ENCODE peak calls at places on chromosomes 12 and 14, in six cellular contexts. R, I, Z, G, X and J are unnamed samples.

GRCh38 chr14:57492859-57493258 is 798 bp downstream of the CCDC198 start:
- DNase-seq in Z (no peak), R (peak), G (no peak), I (no peak), X (no peak), J (no peak)

GRCh38 chr14:20568393-20568792 is 7.5 kb upstream of the RNASE9 start:
- DNase-seq in I (no peak), R (no peak), Z (no peak), X (no peak), G (no peak), J (no peak)

GRCh38 chr14:63598821-63599220 is 42.9 kb downstream of the WDR89 start:
- DNase-seq in Z (no peak), X (no peak), R (no peak), I (no peak), G (no peak), J (no peak)

GRCh38 chr14:76958020-76958965 is 70.2 kb downstream of the IRF2BPL start:
- DNase-seq in R (no peak), G (no peak), Z (no peak), X (no peak), I (no peak), J (no peak)

GRCh38 chr12:10941369-10941768 is 2.3 kb upstream of the TAS2R14 start:
- DNase-seq in Z (no peak), I (no peak), R (no peak), X (no peak), G (no peak), J (no peak)

GRCh38 chr12:132260721-132261120 is 68.7 kb downstream of the GALNT9 start:
- DNase-seq in G (no peak), R (no peak), I (no peak), Z (no peak), X (no peak), J (no peak)

GRCh38 chr14:49971156-49972141 is 78.6 kb downstream of the ARF6 start:
- DNase-seq in I (no peak), X (no peak), G (no peak), R (no peak), Z (peak), J (no peak)

GRCh38 chr12:47068539-47068938 is 10.9 kb upstream of the PCED1B start:
- DNase-seq in X (no peak), R (no peak), Z (no peak), G (no peak), I (no peak), J (no peak)

GRCh38 chr14:101228949-101229541 is 325.5 kb upstream of the RTL1 start:
- DNase-seq in G (no peak), X (no peak), Z (no peak), I (no peak), R (no peak), J (no peak)

GRCh38 chr14:22383515-22384166 is 205.4 kb downstream of the DAD1 start:
- DNase-seq in R (no peak), Z (peak), X (peak), G (no peak), I (no peak), J (no peak)

GRCh38 chr14:94213021-94213420 is 38.9 kb downstream of the PPP4R4 start:
- DNase-seq in I (no peak), Z (no peak), X (no peak), G (no peak), R (no peak), J (no peak)

DNA sequence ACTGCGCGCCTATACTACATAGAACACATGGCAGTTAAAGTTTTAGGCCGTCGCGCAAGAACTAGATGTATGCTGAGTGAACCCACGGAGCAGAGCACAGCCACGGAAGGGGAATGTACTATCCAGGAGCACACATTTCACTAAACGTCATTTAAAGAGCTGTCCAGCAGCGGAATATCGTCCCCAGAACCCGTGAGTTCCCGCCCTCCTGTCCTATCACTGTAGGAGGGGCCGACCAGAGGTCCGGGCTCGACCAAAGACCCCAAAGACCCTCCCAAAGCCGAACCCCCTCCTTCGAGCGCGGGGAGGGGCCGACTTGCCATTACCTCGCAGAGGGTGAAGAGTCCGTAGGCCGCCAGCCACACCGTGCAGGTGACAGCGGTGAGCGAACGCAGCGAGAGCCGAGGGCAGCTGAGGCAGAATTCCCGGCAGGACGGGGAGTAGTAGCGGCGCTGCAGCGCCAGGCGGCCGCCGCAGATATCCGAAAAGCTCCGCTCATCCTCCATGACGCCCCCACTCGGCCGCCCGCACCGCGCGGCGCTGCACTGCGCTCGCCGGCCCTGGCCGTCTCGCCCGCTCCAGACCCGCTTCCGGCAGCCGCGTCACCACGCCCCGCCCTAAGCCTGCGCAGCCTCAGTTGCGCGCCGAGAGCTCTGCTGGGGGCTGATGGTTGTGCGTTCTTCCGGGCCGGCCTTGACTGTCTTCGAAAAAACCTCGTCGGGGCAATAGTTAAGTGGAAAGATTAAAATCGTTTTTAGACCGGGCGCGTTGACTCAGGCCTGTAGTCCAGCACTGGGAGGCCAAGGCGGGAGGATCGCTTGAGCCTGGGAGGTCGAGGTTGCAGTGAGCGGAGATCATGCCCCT is at the start of gene PIGH:
- DNase-seq in G (peak), Z (peak), I (peak), R (peak), X (peak), J (peak)
- TF ChIP-seq POLR2A in G (peak), Z (peak), I (peak), R (peak), X (peak), J (peak)

DNA sequence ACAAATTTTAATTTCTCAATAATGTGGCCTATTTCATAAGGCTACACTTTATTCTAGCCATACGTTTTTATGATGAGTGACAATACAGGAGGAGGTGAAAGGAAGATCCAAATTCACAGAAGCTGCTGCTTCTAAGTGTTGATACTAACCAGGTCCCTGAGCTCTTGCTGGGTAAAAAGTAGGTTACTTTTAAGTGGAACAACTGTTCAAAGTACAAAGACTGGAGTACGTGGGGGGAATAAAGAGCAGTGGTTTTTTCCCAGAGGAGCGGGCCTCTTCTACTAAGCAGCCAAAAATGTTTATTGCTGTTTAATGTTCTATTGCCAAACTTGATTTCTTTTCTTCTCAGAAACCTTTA is 301.8 kb downstream of the AEBP2 start:
- DNase-seq in Z (no peak), X (no peak), G (no peak), R (no peak), I (no peak), J (no peak)
- TF ChIP-seq POLR2AphosphoS5 in Z (peak), X (no peak), G (no peak), R (no peak), I (no peak), J (no peak)

GRCh38 chr12:77943466-77943865 is 112.8 kb downstream of the NAV3 start:
- DNase-seq in R (no peak), G (no peak), Z (no peak), I (no peak), X (no peak), J (no peak)

GRCh38 chr12:77938301-77938700 is 107.6 kb downstream of the NAV3 start:
- DNase-seq in Z (no peak), R (no peak), X (no peak), G (no peak), I (no peak), J (no peak)

GRCh38 chr12:77940011-77940423 is 109.3 kb downstream of the NAV3 start:
- DNase-seq in Z (no peak), R (no peak), G (no peak), X (no peak), I (no peak), J (no peak)

GRCh38 chr12:77940566-77940965 is 109.9 kb downstream of the NAV3 start:
- DNase-seq in I (no peak), G (no peak), Z (no peak), R (no peak), X (no peak), J (no peak)

DNA sequence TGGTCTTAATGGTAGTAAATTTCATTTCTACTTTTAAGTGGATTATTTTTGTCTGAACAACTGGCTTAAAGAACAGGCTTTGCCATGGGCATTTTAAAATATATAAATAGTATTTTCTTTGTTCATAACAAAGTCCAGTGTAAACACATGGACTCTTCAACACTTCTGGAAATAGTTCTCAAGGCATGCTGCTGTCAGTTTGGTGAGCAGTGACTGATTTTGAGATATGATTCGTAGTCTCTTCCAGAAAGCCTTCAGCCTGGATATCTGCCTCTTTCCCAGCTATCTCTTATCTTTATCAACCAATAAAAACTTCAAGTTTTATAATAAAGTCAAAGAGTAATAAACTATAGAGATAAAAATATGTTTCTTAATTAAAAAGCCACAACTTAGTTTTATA is 110.7 kb downstream of the NAV3 start:
- DNase-seq in I (no peak), R (no peak), Z (no peak), G (no peak), X (no peak), J (no peak)
- H3K4me3 ChIP-seq in I (no peak), R (no peak), Z (no peak), G (no peak), X (no peak), J (no peak)

DNA sequence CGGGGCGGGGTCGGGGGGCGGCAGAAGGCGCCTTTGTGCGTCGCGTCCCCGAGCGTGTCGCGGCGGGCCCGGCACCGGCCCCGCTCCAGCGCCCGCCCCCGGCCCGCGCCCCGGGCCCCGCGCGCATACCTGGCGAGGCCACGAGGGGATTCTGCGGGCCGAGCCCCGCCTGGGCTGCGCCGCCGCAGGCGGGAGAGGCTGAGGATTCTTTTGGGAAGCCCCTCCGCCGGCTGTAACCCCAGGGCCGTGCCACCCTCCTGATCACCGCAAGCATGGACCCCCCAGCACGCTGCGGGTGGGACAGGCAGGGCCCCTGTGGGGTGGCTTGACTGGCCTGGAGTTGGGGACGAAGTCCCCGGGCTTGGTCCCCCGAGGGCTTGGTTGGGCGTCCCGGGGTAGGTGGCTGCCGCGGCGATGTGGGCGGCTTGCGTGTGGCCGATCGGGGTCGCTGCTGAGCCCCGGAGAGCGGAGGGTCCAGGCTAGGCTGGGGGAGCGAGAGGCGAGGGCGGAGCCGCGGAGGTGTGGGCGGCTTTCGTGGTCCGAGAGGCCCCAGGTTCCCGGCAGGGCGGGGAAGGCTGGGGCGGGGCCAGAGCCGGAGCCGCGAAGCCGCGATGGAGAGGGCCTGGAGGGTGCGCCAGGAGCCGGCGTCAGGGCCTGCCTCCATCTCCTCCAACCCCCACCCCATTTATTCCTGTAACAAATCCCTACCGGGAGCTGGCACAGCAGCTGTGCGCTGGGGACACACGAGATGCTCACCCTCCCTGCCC is 28.4 kb upstream of the GPR132 start:
- DNase-seq in R (peak), Z (peak), I (peak), G (peak), X (peak), J (no peak)
- TF ChIP-seq POLR2A in R (no peak), Z (peak), I (no peak), G (no peak), X (peak), J (no peak)

DNA sequence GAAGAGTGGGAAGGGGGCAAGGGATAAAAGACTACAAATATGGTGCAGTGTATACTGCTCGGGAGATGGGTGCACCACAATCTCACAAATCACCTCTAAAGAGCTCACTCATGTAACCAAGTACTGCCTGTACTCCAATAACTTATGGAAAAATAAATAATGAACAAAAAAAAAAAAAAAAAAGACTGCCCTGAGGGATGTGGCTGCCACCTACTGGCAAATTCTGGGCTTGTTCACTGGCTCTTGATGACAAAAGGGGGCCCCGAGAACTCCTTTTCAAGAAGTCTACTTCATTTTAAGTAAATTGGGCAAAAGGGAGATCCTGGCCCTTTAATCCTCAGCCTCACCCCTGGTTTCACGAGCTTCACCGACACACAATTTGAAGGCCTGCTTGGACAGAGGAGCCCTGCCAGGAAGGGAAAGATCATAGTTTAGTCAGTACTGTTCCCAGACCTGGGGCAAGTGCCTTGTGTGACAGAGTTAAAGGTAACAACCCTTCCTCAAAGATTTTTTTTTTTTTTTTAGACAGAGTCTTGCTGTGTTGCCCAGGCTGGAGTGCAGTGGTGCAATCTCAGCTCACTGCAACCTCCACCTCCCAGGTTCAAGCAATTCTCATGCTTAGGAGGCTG is 26.1 kb upstream of the STAC3 start:
- DNase-seq in X (peak), Z (no peak), G (no peak), R (peak), I (peak), J (no peak)
- TF ChIP-seq POLR2AphosphoS5 in X (no peak), Z (no peak), G (no peak), R (no peak), I (no peak), J (no peak)

GRCh38 chr14:61593330-61593729 is 102.0 kb upstream of the HIF1A start:
- DNase-seq in G (no peak), R (no peak), I (no peak), Z (no peak), X (no peak), J (no peak)
- H3K4me3 ChIP-seq in G (no peak), R (no peak), I (no peak), Z (no peak), X (no peak), J (no peak)

DNA sequence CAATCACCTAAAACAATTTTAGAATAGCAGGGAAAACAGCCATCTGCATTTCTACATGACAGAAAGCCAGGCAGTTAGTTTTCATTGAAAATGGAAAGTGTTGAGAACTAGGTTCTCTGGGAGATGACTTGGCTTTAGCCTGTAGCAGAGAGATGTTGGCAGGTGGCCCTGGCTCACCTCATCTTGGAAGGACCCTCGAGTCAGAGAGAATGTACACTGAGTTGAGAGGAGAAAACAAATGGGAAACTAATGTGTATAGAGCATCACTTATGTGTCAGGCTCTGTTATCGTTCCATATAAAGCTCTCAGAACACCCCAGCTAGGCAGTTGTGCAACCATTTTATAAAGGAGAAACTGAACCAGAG is 51.9 kb downstream of the SUSD6 start:
- DNase-seq in Z (no peak), G (no peak), R (no peak), X (no peak), I (no peak), J (no peak)
- TF ChIP-seq POLR2A in Z (no peak), G (no peak), R (no peak), X (no peak), I (no peak), J (no peak)

GRCh38 chr12:115351513-115352077 is 667.6 kb upstream of the TBX3 start:
- DNase-seq in Z (no peak), I (no peak), G (no peak), X (no peak), R (no peak), J (no peak)

GRCh38 chr12:115353467-115353866 is 669.5 kb upstream of the TBX3 start:
- DNase-seq in X (no peak), Z (no peak), G (no peak), R (no peak), I (no peak), J (no peak)

GRCh38 chr12:115355301-115355700 is 671.3 kb upstream of the TBX3 start:
- DNase-seq in G (no peak), R (no peak), Z (no peak), I (no peak), X (no peak), J (no peak)

GRCh38 chr12:115354476-115354890 is 670.5 kb upstream of the TBX3 start:
- DNase-seq in X (no peak), I (no peak), Z (no peak), G (no peak), R (no peak), J (no peak)

GRCh38 chr12:115354007-115354452 is 670.1 kb upstream of the TBX3 start:
- DNase-seq in Z (peak), X (peak), G (no peak), R (peak), I (no peak), J (no peak)
- TF ChIP-seq POLR2AphosphoS5 in Z (peak), X (peak), G (no peak), R (no peak), I (no peak), J (peak)